ENCODE peak calls at places on chromosomes 6 and 20, in seven cellular contexts. X is IMR-90, T is GM12892, M is tibial nerve, Y is heart left ventricle, Q is H54, E is HCT116. K is an unnamed sample.

GRCh38 chr20:25055711-25056492 is 2.0 kb downstream of the ACSS1 start:
- DNase-seq in X (peak; percentile 4), T (no peak), M (no peak), Y (peak; percentile 20), Q (no peak), E (no peak), K (peak; percentile 17)

GRCh38 chr20:49534314-49534713 is 33.6 kb downstream of the PTGIS start:
- DNase-seq in X (peak; percentile 44), T (peak; percentile 43), M (peak; percentile 80), Y (peak; percentile 39), Q (peak; percentile 40), E (peak; percentile 48), K (no peak)

GRCh38 chr20:14336667-14337066 is 745 bp downstream of the FLRT3 start:
- DNase-seq in X (peak; percentile 16), T (no peak), M (no peak), Y (no peak), Q (no peak), E (no peak), K (no peak)

GRCh38 chr20:4855555-4855954 is 133.8 kb downstream of the PRND start:
- DNase-seq in X (no peak), T (no peak), M (no peak), Y (no peak), Q (no peak), E (no peak), K (no peak)

GRCh38 chr6:96223695-96224094 is 207.9 kb downstream of the FUT9 start:
- DNase-seq in X (no peak), T (no peak), M (no peak), Y (no peak), Q (no peak), E (no peak), K (no peak)

GRCh38 chr6:41878961-41879405 is 16.2 kb downstream of the USP49 start:
- DNase-seq in X (peak; percentile 83), T (no peak), M (no peak), Y (no peak), Q (no peak), E (no peak), K (no peak)

GRCh38 chr6:46023216-46023915 is 7.7 kb upstream of the CLIC5 start:
- DNase-seq in X (no peak), T (no peak), M (peak; percentile 74), Y (no peak), Q (no peak), E (no peak), K (no peak)

GRCh38 chr6:133768656-133769295 is 120.1 kb upstream of the TCF21 start:
- DNase-seq in X (no peak), T (no peak), M (no peak), Y (no peak), Q (no peak), E (no peak), K (no peak)

GRCh38 chr6:128739112-128739511 is 143.8 kb upstream of the LAMA2 start:
- DNase-seq in X (no peak), T (no peak), M (no peak), Y (no peak), Q (no peak), E (peak; percentile 27), K (no peak)

GRCh38 chr6:166477647-166478365 is 95.1 kb upstream of the MPC1 start:
- DNase-seq in X (no peak), T (no peak), M (no peak), Y (no peak), Q (no peak), E (no peak), K (no peak)

GRCh38 chr20:2538356-2538755 is 2.0 kb downstream of the TMC2 start:
- DNase-seq in X (no peak), T (no peak), M (no peak), Y (no peak), Q (no peak), E (no peak), K (no peak)

GRCh38 chr6:26415036-26415614 is 13.1 kb downstream of the BTN3A1 start:
- DNase-seq in X (no peak), T (no peak), M (no peak), Y (no peak), Q (no peak), E (no peak), K (no peak)

GRCh38 chr20:46206025-46206424 is 87.9 kb downstream of the CD40 start:
- DNase-seq in X (peak; percentile 28), T (no peak), M (peak; percentile 48), Y (peak; percentile 46), Q (peak; percentile 98), E (no peak), K (peak; percentile 24)

GRCh38 chr20:34143951-34144350 is 31.9 kb upstream of the EIF2S2 start:
- DNase-seq in X (peak; percentile 10), T (no peak), M (no peak), Y (no peak), Q (peak; percentile 29), E (no peak), K (no peak)

GRCh38 chr6:10395946-10396577 is 18.8 kb downstream of the TFAP2A start:
- DNase-seq in X (no peak), T (no peak), M (no peak), Y (no peak), Q (no peak), E (no peak), K (no peak)

GRCh38 chr20:48180637-48181036 is 395.4 kb upstream of the SULF2 start:
- DNase-seq in X (peak; percentile 27), T (no peak), M (no peak), Y (no peak), Q (no peak), E (no peak), K (no peak)

GRCh38 chr6:17381429-17382147 is 11.8 kb upstream of the CAP2 start:
- DNase-seq in X (peak; percentile 83), T (no peak), M (no peak), Y (no peak), Q (no peak), E (no peak), K (no peak)

GRCh38 chr20:5077761-5078387 is 41.9 kb downstream of the PCNA start:
- DNase-seq in X (no peak), T (no peak), M (no peak), Y (no peak), Q (no peak), E (no peak), K (no peak)

GRCh38 chr6:129104131-129104530 is 221.2 kb downstream of the LAMA2 start:
- DNase-seq in X (peak; percentile 71), T (no peak), M (no peak), Y (no peak), Q (no peak), E (no peak), K (no peak)

DNA sequence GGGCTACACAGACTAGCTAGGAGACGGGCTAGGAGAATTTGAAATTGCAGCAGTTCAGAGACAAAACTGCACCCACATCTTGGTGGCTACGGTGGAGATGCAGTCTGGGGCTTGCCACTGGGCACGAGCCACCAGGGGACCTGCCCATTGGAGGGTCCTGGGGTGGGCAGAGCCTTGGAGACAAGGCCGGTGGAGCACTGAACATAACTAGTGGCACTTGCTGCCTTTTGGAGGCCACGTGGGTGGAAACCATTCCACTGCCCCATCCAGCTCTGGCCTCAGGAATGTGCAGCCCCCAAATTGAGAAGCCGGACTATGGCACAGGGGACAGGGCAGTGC is 113.4 kb downstream of the NFATC2 start:
- DNase-seq in X (no peak), T (no peak), M (no peak), Y (no peak), Q (no peak), E (no peak), K (no peak)
- TF ChIP-seq POLR2A in X (no peak), T (no peak), M (no peak), Y (no peak), Q (no peak), E (no peak), K (no peak)

DNA sequence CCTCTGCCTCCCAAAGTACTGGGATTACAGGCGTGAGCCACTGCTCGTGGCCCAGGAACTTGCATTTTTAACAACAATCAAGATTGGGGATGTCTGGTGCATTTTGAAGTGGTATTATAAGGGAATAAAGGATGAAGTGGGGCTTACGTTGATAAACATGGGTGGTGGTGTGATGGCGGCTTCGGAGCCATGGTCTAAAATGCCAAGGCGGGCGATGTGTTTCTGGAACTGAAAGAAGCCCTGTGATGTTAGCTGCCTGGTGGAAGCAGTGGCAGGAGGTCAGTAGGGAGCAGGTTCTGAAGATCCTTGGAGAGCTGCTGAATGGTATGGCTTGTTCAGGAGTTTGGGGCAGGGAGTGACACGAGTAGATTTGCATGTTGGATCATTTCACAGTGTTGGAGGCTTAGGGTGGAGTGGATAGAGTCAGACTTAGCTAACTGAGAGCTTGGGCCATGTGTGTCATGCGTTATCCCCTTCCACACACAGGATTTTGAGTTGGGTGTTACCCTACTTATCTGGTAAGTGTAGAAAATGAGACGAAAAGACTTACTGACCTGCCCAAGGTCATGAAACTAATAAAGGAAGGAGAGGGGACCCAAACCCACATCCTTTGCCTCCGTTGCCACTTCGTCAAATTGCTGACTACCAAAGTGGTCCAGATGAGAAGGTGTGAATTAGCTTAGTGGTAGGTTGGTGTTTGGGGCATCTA is 1.5 kb downstream of the NELFCD start:
- DNase-seq in X (no peak), T (no peak), M (no peak), Y (peak; percentile 12), Q (no peak), E (no peak), K (no peak)
- TF ChIP-seq POLR2A in X (no peak), T (no peak), M (no peak), Y (no peak), Q (no peak), E (no peak), K (no peak)

DNA sequence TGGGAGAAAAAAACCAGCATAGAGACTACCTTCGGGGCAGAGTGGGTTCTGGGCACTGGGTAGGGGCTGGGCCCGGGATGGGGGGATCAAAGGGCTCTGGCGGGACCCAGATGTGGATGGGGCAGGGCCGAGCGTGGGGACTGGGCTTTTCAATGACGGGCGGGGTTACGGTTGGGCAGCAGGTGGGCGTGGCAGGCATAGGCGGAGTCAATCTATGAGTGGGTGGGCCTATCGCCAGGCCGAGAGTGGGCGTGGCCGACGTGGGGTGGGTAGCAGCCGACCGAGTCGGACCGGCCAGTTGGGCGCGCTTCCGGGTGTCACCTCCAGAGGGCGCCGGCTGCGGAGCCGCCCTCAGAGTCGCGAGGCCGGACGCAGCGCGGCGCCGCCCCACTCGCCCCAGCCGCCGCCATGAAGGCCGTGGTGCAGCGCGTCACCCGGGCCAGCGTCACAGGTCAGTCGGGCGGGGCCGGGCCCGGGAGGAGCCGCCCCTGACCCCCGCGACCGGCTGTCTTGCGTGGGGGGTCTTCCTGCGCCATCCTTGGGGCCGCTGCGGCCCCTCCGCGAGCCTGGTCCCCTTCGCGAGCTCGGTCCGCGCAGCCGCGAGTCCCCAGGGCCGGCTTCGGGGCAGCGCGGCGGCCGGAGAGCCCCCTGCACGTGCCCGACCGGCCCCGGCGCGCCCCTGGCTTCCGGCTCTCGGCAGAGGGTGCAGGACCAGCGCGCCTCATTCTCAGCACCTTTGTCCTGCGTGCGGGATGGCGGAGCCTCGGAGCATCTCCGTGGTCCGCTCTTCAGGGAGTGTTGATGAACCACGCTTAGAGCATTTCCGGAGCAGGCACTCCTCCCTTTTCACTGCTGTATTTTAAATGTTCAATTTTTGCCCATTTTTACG is at the start of gene DTD1:
- DNase-seq in X (peak; percentile 81), T (peak; percentile 75), M (peak; percentile 96), Y (peak; percentile 95), Q (peak; percentile 90), E (peak; percentile 83), K (peak; percentile 91)
- TF ChIP-seq POLR2A in X (peak; percentile 50), T (peak; percentile 84), M (peak; percentile 48), Y (no peak), Q (peak; percentile 69), E (peak; percentile 27), K (no peak)

DNA sequence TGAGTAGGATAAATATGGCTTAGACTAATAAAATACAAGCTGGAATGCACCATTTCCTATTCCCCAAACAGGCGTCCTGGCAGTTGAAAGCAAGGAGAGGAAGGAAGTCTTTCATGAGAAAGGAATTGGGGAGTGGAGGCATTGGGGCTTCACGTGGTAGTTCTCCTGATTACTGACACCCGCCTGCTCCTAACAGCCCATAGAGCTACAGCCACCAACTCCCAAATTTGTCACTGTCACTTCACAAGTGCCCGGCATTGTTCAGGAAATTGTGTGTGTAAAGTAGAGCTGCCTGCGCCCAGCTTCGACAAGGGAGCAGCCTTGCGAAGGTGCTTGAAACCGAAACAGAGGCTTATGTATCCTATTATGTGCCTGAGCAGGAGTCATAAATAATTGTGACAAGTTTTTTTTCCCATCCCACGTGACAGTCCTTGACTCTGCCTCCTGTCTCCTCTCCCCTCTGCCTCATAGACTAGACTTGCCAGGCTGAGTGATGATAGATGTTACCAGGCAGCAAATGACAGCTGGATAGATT is 301.7 kb upstream of the ZFP64 start:
- DNase-seq in X (peak; percentile 36), T (no peak), M (no peak), Y (peak; percentile 20), Q (no peak), E (no peak), K (no peak)
- TF ChIP-seq POLR2A in X (peak; percentile 53), T (no peak), M (no peak), Y (no peak), Q (no peak), E (no peak), K (no peak)

K was measured in breast epithelium.